ENCODE peak calls at places on chromosomes 6 and 20, in six cellular contexts. P is endothelial cell; R is Karpas-422; M is activated naive CD8-positive, alpha-beta T cell treated with anti-CD3 and anti-CD28 coated beads, Interleukin-2, amount 50 U/mL, for 24 hours; W is fibroblast of mammary gland; J is germinal center. Q is an unnamed sample.
A peak's percentile ranks its signal among the peaks of the same experiment; 100 is the strongest.

GRCh38 chr20:64234291-64234791 is 21.2 kb upstream of the PCMTD2 start:
- DNase-seq in P (no peak), W (no peak), J (no peak), M (no peak), R (no peak), Q (no peak)

GRCh38 chr20:53708129-53708968 is 114.7 kb upstream of the ZNF217 start:
- DNase-seq in W (peak; percentile 64), M (peak; percentile 48), J (no peak), R (no peak), P (no peak), Q (peak; percentile 94)

GRCh38 chr6:35082733-35083403 is 58.3 kb downstream of the TCP11 start:
- DNase-seq in J (no peak), W (no peak), R (no peak), P (no peak), M (no peak), Q (no peak)

GRCh38 chr20:7841291-7841966 is 98.8 kb downstream of the HAO1 start:
- DNase-seq in M (no peak), P (no peak), W (peak; percentile 85), R (no peak), J (no peak), Q (peak; percentile 78)

GRCh38 chr20:4071177-4071723 is 55.9 kb upstream of the RNF24 start:
- DNase-seq in P (no peak), M (no peak), J (no peak), R (no peak), W (no peak), Q (no peak)

GRCh38 chr20:64161595-64162238 is 2.5 kb upstream of the MYT1 start:
- DNase-seq in M (peak; percentile 44), P (peak; percentile 73), W (peak; percentile 39), R (no peak), J (peak; percentile 52), Q (peak; percentile 51)

GRCh38 chr20:47031028-47031427 is 136.4 kb downstream of the EYA2 start:
- DNase-seq in M (no peak), R (no peak), W (no peak), P (no peak), J (no peak), Q (no peak)

GRCh38 chr20:31605031-31605901 is at the start of gene ID1:
- DNase-seq in W (peak; percentile 95), P (peak; percentile 92), M (peak; percentile 89), J (peak; percentile 92), R (peak; percentile 94), Q (peak; percentile 99)

GRCh38 chr20:6583134-6583738 is 184.2 kb upstream of the BMP2 start:
- DNase-seq in M (no peak), P (peak; percentile 38), R (peak; percentile 76), J (peak; percentile 18), W (peak; percentile 59), Q (peak; percentile 70)

GRCh38 chr6:157599191-157599590 is 218.2 kb downstream of the ZDHHC14 start:
- DNase-seq in W (no peak), M (no peak), R (no peak), J (no peak), P (no peak), Q (no peak)

GRCh38 chr6:32972353-32973143 is 4.2 kb downstream of the BRD2 start:
- DNase-seq in J (no peak), R (no peak), M (peak; percentile 68), P (peak; percentile 47), W (no peak), Q (no peak)

GRCh38 chr20:33902011-33902410 is 90.9 kb downstream of the CHMP4B start:
- DNase-seq in M (no peak), W (no peak), R (no peak), P (no peak), J (no peak), Q (no peak)

GRCh38 chr20:62854121-62854520 is 7.5 kb downstream of the TCFL5 start:
- DNase-seq in M (no peak), J (no peak), P (no peak), W (no peak), R (no peak), Q (no peak)

GRCh38 chr6:22027226-22027725 is 269.6 kb downstream of the PRL start:
- DNase-seq in M (no peak), R (no peak), W (no peak), J (no peak), P (no peak), Q (no peak)